ENCODE peak calls at places on chromosomes 2 and 18, in seven cellular contexts. One of them, this sample, is unnamed.

GRCh38 chr2:70767699-70768584 is at the start of gene ADD2:
- DNase-seq in HCT116: no peak
- DNase-seq in brain microvascular endothelial cell: no peak
- DNase-seq in fibroblast of mammary gland: peak
- DNase-seq in Peyer's patch: peak
- DNase-seq in sigmoid colon: no peak
- DNase-seq in GM12865: peak
- DNase-seq in this sample: no peak

GRCh38 chr2:138602166-138602460 is 100.5 kb downstream of the SPOPL start:
- DNase-seq in HCT116: no peak
- DNase-seq in fibroblast of mammary gland: no peak
- DNase-seq in brain microvascular endothelial cell: no peak
- DNase-seq in Peyer's patch: no peak
- DNase-seq in sigmoid colon: no peak
- DNase-seq in GM12865: no peak
- DNase-seq in this sample: no peak

GRCh38 chr18:48877941-48878340 is 72.8 kb downstream of the SMAD7 start:
- DNase-seq in sigmoid colon: peak
- DNase-seq in brain microvascular endothelial cell: no peak
- DNase-seq in fibroblast of mammary gland: no peak
- DNase-seq in HCT116: no peak
- DNase-seq in Peyer's patch: no peak
- DNase-seq in GM12865: no peak
- DNase-seq in this sample: no peak

GRCh38 chr18:48338915-48339314 is 70.3 kb downstream of the ZBTB7C start:
- DNase-seq in sigmoid colon: no peak
- DNase-seq in Peyer's patch: no peak
- DNase-seq in GM12865: no peak
- DNase-seq in brain microvascular endothelial cell: no peak
- DNase-seq in fibroblast of mammary gland: no peak
- DNase-seq in HCT116: no peak
- DNase-seq in this sample: no peak

GRCh38 chr2:240596491-240596931 is 10.0 kb downstream of the CAPN10 start:
- DNase-seq in brain microvascular endothelial cell: no peak
- DNase-seq in sigmoid colon: peak
- DNase-seq in HCT116: no peak
- DNase-seq in Peyer's patch: peak
- DNase-seq in GM12865: no peak
- DNase-seq in fibroblast of mammary gland: no peak
- DNase-seq in this sample: peak

GRCh38 chr2:49044680-49045079 is 109.6 kb downstream of the FSHR start:
- DNase-seq in GM12865: no peak
- DNase-seq in brain microvascular endothelial cell: no peak
- DNase-seq in sigmoid colon: no peak
- DNase-seq in fibroblast of mammary gland: no peak
- DNase-seq in HCT116: no peak
- DNase-seq in Peyer's patch: no peak
- DNase-seq in this sample: no peak

GRCh38 chr2:11710632-11711381 is 35.6 kb upstream of the LPIN1 start:
- DNase-seq in HCT116: no peak
- DNase-seq in Peyer's patch: no peak
- DNase-seq in sigmoid colon: no peak
- DNase-seq in brain microvascular endothelial cell: no peak
- DNase-seq in GM12865: no peak
- DNase-seq in fibroblast of mammary gland: no peak
- DNase-seq in this sample: no peak

GRCh38 chr2:101474752-101475384 is at the start of gene RFX8:
- DNase-seq in brain microvascular endothelial cell: peak
- DNase-seq in fibroblast of mammary gland: peak
- DNase-seq in GM12865: peak
- DNase-seq in Peyer's patch: peak
- DNase-seq in sigmoid colon: no peak
- DNase-seq in HCT116: no peak
- DNase-seq in this sample: no peak

GRCh38 chr2:140863713-140864112 is 1267.1 kb downstream of the LRP1B start:
- DNase-seq in HCT116: peak
- DNase-seq in sigmoid colon: no peak
- DNase-seq in brain microvascular endothelial cell: peak
- DNase-seq in Peyer's patch: no peak
- DNase-seq in fibroblast of mammary gland: peak
- DNase-seq in GM12865: peak
- DNase-seq in this sample: peak

GRCh38 chr2:188291617-188292445 is at the start of gene GULP1:
- DNase-seq in HCT116: no peak
- DNase-seq in GM12865: no peak
- DNase-seq in brain microvascular endothelial cell: peak
- DNase-seq in Peyer's patch: peak
- DNase-seq in sigmoid colon: peak
- DNase-seq in fibroblast of mammary gland: peak
- DNase-seq in this sample: no peak

GRCh38 chr18:33708876-33709275 is 130.9 kb downstream of the ASXL3 start:
- DNase-seq in brain microvascular endothelial cell: no peak
- DNase-seq in fibroblast of mammary gland: no peak
- DNase-seq in GM12865: no peak
- DNase-seq in HCT116: no peak
- DNase-seq in sigmoid colon: no peak
- DNase-seq in Peyer's patch: no peak
- DNase-seq in this sample: peak

GRCh38 chr2:131039908-131040660 is 53.2 kb downstream of the FAM168B start:
- DNase-seq in HCT116: no peak
- DNase-seq in GM12865: peak
- DNase-seq in fibroblast of mammary gland: peak
- DNase-seq in Peyer's patch: no peak
- DNase-seq in sigmoid colon: peak
- DNase-seq in brain microvascular endothelial cell: no peak
- DNase-seq in this sample: no peak

GRCh38 chr18:10455726-10456453 is 1.5 kb downstream of the APCDD1 start:
- DNase-seq in GM12865: no peak
- DNase-seq in brain microvascular endothelial cell: no peak
- DNase-seq in sigmoid colon: no peak
- DNase-seq in fibroblast of mammary gland: no peak
- DNase-seq in Peyer's patch: no peak
- DNase-seq in HCT116: no peak
- DNase-seq in this sample: no peak

GRCh38 chr2:52632543-52632942 is 1135.1 kb upstream of the CHAC2 start:
- DNase-seq in HCT116: no peak
- DNase-seq in GM12865: no peak
- DNase-seq in sigmoid colon: no peak
- DNase-seq in Peyer's patch: no peak
- DNase-seq in brain microvascular endothelial cell: no peak
- DNase-seq in fibroblast of mammary gland: no peak
- DNase-seq in this sample: no peak

GRCh38 chr18:31218671-31219383 is 56.2 kb upstream of the DSC1 start:
- DNase-seq in sigmoid colon: no peak
- DNase-seq in GM12865: no peak
- DNase-seq in fibroblast of mammary gland: no peak
- DNase-seq in brain microvascular endothelial cell: no peak
- DNase-seq in HCT116: no peak
- DNase-seq in Peyer's patch: no peak
- DNase-seq in this sample: no peak

GRCh38 chr18:33916200-33916599 is 308.5 kb downstream of the NOL4 start:
- DNase-seq in HCT116: no peak
- DNase-seq in fibroblast of mammary gland: no peak
- DNase-seq in sigmoid colon: no peak
- DNase-seq in GM12865: peak
- DNase-seq in brain microvascular endothelial cell: no peak
- DNase-seq in Peyer's patch: no peak
- DNase-seq in this sample: peak

GRCh38 chr2:75142081-75142480 is 57.2 kb downstream of the TACR1 start:
- DNase-seq in GM12865: no peak
- DNase-seq in HCT116: no peak
- DNase-seq in sigmoid colon: peak
- DNase-seq in brain microvascular endothelial cell: no peak
- DNase-seq in fibroblast of mammary gland: peak
- DNase-seq in Peyer's patch: no peak
- DNase-seq in this sample: no peak

GRCh38 chr2:209473930-209474419 is 50.1 kb downstream of the MAP2 start:
- DNase-seq in fibroblast of mammary gland: peak
- DNase-seq in brain microvascular endothelial cell: peak
- DNase-seq in GM12865: no peak
- DNase-seq in HCT116: peak
- DNase-seq in Peyer's patch: no peak
- DNase-seq in sigmoid colon: no peak
- DNase-seq in this sample: no peak

DNA sequence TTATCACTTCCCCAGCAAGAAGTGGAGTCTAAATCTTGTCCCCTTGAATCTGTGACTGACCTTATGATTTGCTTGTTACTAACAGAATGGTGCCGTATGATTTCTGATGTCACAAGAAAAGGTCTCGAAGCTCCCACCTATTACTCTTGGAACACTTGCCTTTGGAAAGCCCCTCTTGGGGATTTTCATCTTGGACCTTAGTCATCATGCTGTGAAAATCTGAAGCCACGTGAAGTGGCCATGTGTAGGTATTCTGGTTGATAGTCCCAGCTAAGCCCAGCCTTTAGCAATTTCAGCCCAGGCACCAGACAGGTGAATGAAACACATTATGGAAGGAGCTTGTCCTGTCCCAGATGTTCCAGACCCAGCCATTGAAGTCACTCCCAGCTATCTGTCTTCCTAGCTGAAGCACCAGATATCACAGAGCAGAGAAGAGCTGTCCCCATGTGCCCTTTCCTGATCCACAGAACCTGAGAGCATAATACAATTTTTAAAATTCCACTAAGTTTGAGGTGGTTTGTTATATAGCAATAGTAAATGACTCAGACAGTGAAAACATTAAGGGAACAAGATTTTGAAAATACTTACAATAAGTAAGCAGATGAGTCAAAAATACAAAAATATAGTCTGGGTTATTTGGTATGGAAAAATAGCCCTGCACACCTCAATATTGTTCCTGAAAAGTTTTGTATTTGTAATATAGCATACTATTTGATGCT is 86.0 kb upstream of the GLS start:
- DNase-seq in fibroblast of mammary gland: no peak
- DNase-seq in Peyer's patch: no peak
- DNase-seq in HCT116: no peak
- DNase-seq in GM12865: peak
- DNase-seq in sigmoid colon: no peak
- DNase-seq in brain microvascular endothelial cell: no peak
- DNase-seq in this sample: no peak
- H3K4me3 ChIP-seq in fibroblast of mammary gland: no peak
- H3K4me3 ChIP-seq in Peyer's patch: no peak
- H3K4me3 ChIP-seq in HCT116: no peak
- H3K4me3 ChIP-seq in GM12865: no peak
- H3K4me3 ChIP-seq in sigmoid colon: no peak
- H3K4me3 ChIP-seq in brain microvascular endothelial cell: no peak
- H3K4me3 ChIP-seq in this sample: no peak

GRCh38 chr2:45020439-45020838 is 11.2 kb upstream of the SIX2 start:
- DNase-seq in HCT116: no peak
- DNase-seq in Peyer's patch: no peak
- DNase-seq in sigmoid colon: no peak
- DNase-seq in fibroblast of mammary gland: no peak
- DNase-seq in brain microvascular endothelial cell: no peak
- DNase-seq in GM12865: no peak
- DNase-seq in this sample: no peak

GRCh38 chr2:45028276-45028675 is 19.0 kb upstream of the SIX2 start:
- DNase-seq in Peyer's patch: no peak
- DNase-seq in GM12865: no peak
- DNase-seq in brain microvascular endothelial cell: peak
- DNase-seq in fibroblast of mammary gland: peak
- DNase-seq in sigmoid colon: no peak
- DNase-seq in HCT116: no peak
- DNase-seq in this sample: no peak

GRCh38 chr2:45029215-45029614 is 20.0 kb upstream of the SIX2 start:
- DNase-seq in sigmoid colon: no peak
- DNase-seq in HCT116: no peak
- DNase-seq in Peyer's patch: no peak
- DNase-seq in brain microvascular endothelial cell: no peak
- DNase-seq in fibroblast of mammary gland: no peak
- DNase-seq in GM12865: no peak
- DNase-seq in this sample: no peak

GRCh38 chr2:45027051-45027450 is 17.8 kb upstream of the SIX2 start:
- DNase-seq in fibroblast of mammary gland: no peak
- DNase-seq in HCT116: no peak
- DNase-seq in brain microvascular endothelial cell: no peak
- DNase-seq in Peyer's patch: no peak
- DNase-seq in sigmoid colon: no peak
- DNase-seq in GM12865: no peak
- DNase-seq in this sample: no peak

DNA sequence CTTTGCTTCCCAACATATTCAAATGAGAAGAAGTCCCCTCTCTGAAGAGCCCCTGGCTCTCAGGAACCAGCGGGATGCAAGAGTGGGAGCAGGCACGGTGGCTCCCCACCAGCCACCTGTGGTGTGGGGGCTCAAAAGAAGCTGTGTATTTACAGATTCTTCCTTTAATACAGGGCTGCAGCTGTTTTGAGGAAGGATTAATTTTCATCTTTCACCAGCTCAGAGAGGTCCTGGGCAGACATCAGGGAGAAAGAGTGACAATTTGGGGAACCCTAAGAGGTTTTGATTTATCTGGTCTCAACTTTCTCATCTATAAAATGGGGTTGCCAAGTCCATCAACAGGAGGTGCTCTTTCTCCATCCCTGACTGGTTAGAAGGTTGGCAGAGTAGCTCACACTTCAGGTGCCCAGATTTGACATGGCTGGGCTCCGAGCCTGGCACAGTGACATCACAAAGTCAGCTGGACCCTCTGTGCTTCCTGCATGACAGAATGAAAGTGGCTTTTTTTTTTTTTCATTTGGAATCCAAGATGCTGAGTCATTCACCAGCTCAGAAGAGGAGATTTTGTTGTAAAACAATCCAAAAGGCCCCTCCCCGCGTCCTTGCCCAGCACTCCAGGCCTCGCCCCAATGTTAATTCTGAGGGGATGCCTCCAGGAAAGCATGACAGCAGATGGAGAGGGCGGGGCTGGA is 15.5 kb upstream of the SIX2 start:
- DNase-seq in brain microvascular endothelial cell: peak
- DNase-seq in fibroblast of mammary gland: peak
- DNase-seq in sigmoid colon: no peak
- DNase-seq in Peyer's patch: no peak
- DNase-seq in GM12865: peak
- DNase-seq in HCT116: peak
- DNase-seq in this sample: peak
- TF ChIP-seq CTCF in brain microvascular endothelial cell: no peak
- TF ChIP-seq CTCF in fibroblast of mammary gland: peak
- TF ChIP-seq CTCF in sigmoid colon: no peak
- TF ChIP-seq CTCF in Peyer's patch: no peak
- TF ChIP-seq CTCF in GM12865: peak
- TF ChIP-seq CTCF in HCT116: peak
- TF ChIP-seq CTCF in this sample: peak

GRCh38 chr2:58369594-58369993 is 128.5 kb upstream of the FANCL start:
- DNase-seq in GM12865: no peak
- DNase-seq in sigmoid colon: no peak
- DNase-seq in Peyer's patch: no peak
- DNase-seq in brain microvascular endothelial cell: no peak
- DNase-seq in HCT116: no peak
- DNase-seq in fibroblast of mammary gland: no peak
- DNase-seq in this sample: no peak
- H3K4me3 ChIP-seq in GM12865: no peak
- H3K4me3 ChIP-seq in sigmoid colon: no peak
- H3K4me3 ChIP-seq in Peyer's patch: no peak
- H3K4me3 ChIP-seq in brain microvascular endothelial cell: no peak
- H3K4me3 ChIP-seq in HCT116: no peak
- H3K4me3 ChIP-seq in fibroblast of mammary gland: no peak
- H3K4me3 ChIP-seq in this sample: no peak

DNA sequence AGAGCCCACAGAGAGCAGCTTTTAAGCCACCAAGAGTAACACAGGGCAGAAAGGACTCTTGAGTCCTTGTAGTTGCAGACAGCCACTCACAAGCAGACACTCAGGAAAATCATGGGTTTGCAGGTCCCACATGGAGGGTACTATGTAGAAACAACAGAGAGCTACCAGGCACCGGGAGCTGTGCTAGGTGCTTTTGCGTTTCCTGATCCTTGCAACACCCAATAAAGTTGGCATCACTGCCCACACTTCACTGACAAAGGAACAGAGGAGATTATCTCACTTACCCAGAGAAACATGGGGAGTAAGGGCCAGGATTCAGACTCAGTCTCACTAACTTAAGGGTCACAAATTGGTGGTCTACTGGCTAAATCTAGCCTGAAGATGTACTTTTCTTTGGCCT is 32.5 kb upstream of the BZW1 start:
- DNase-seq in brain microvascular endothelial cell: no peak
- DNase-seq in GM12865: no peak
- DNase-seq in fibroblast of mammary gland: no peak
- DNase-seq in HCT116: no peak
- DNase-seq in Peyer's patch: no peak
- DNase-seq in sigmoid colon: no peak
- DNase-seq in this sample: no peak
- TF ChIP-seq CTCF in brain microvascular endothelial cell: no peak
- TF ChIP-seq CTCF in GM12865: no peak
- TF ChIP-seq CTCF in fibroblast of mammary gland: no peak
- TF ChIP-seq CTCF in HCT116: no peak
- TF ChIP-seq CTCF in Peyer's patch: no peak
- TF ChIP-seq CTCF in sigmoid colon: no peak
- TF ChIP-seq CTCF in this sample: no peak